ENCODE peak calls at places on chromosomes 1 and 21, in nine cellular contexts. D is stimulated activated naive CD8-positive, alpha-beta T cell treated with anti-CD3 and anti-CD28 coated beads, Interleukin-15, Interleukin-2, amounts not matched to agents 100 U/mL and 50 U/mL, for 24 hours; V is omental fat pad; I is body of pancreas; X is sciatic nerve; S is activated CD8-positive, alpha-beta memory T cell treated with anti-CD3 and anti-CD28 coated beads, Interleukin-2, amount 10 ng/mL, durations not matched to agents 7 days and 5 days; J is naive B cell; L is activated CD4-positive, alpha-beta T cell treated with anti-CD3 and anti-CD28 coated beads for 36 hours; B is thoracic aorta. U is an unnamed sample.

GRCh38 chr1:30929944-30930525 is 21.5 kb upstream of the SDC3 start:
- ATAC-seq in X (peak), J (no peak), D (no peak), I (peak), L (peak), S (no peak), B (no peak), V (no peak), U (no peak)

GRCh38 chr21:26852422-26852821 is 7.2 kb upstream of the ADAMTS1 start:
- ATAC-seq in V (no peak), B (no peak), X (no peak), I (no peak), D (no peak), L (no peak), S (no peak), J (no peak), U (no peak)

GRCh38 chr1:174815474-174815908 is 184.3 kb upstream of the CACYBP start:
- ATAC-seq in X (no peak), V (no peak), S (no peak), B (no peak), L (no peak), I (no peak), D (no peak), J (peak), U (peak)

GRCh38 chr1:8467308-8467707 is 149.4 kb downstream of the SLC45A1 start:
- ATAC-seq in D (no peak), L (no peak), I (no peak), B (no peak), J (no peak), X (no peak), V (no peak), S (no peak), U (no peak)

GRCh38 chr1:107344268-107344667 is 203.4 kb downstream of the NTNG1 start:
- ATAC-seq in S (no peak), D (no peak), I (no peak), L (no peak), J (no peak), X (no peak), B (no peak), V (no peak), U (no peak)

GRCh38 chr1:25710583-25711347 is 89.2 kb upstream of the SELENON start:
- ATAC-seq in S (no peak), I (no peak), J (no peak), L (no peak), D (peak), V (no peak), B (no peak), X (no peak), U (no peak)

GRCh38 chr1:9239622-9240401 is 5.2 kb downstream of the H6PD start:
- ATAC-seq in B (no peak), X (peak), I (no peak), V (peak), D (peak), J (peak), S (peak), L (peak), U (peak)

GRCh38 chr1:46595127-46595526 is 8.9 kb downstream of the MKNK1 start:
- ATAC-seq in L (no peak), J (no peak), I (no peak), X (peak), D (no peak), V (no peak), S (no peak), B (no peak), U (no peak)

GRCh38 chr21:31243611-31244010 is 100.5 kb downstream of the TIAM1 start:
- ATAC-seq in X (no peak), V (no peak), D (no peak), S (no peak), L (no peak), J (no peak), B (no peak), I (no peak), U (no peak)

GRCh38 chr1:171763764-171764163 is 17.7 kb upstream of the METTL13 start:
- ATAC-seq in I (no peak), J (no peak), D (no peak), S (no peak), V (no peak), X (no peak), L (no peak), B (no peak), U (no peak)

GRCh38 chr1:184513421-184513820 is 126.6 kb downstream of the C1orf21 start:
- ATAC-seq in D (no peak), B (no peak), S (no peak), J (no peak), I (peak), X (no peak), V (no peak), L (no peak), U (no peak)

GRCh38 chr21:19999369-20000272 is 998.6 kb upstream of the NCAM2 start:
- ATAC-seq in D (no peak), S (no peak), J (no peak), B (no peak), I (no peak), X (no peak), L (no peak), V (no peak), U (peak)

GRCh38 chr1:20250346-20250989 is 40.2 kb upstream of the VWA5B1 start:
- ATAC-seq in D (no peak), B (no peak), S (peak), V (peak), J (no peak), X (peak), I (no peak), L (peak), U (no peak)